ENCODE peak calls at places on chromosomes 16 and 17, in seven cellular contexts. M, T, V, G, W, Q and B are unnamed samples.

GRCh38 chr16:19130852-19131808 is 17.4 kb downstream of the ITPRIPL2 start:
- DNase-seq in M (no peak), T (no peak), V (no peak), G (no peak), W (no peak), Q (no peak), B (peak)

GRCh38 chr16:78170360-78170928 is 71.0 kb downstream of the WWOX start:
- DNase-seq in M (no peak), T (no peak), V (no peak), G (no peak), W (no peak), Q (no peak), B (no peak)

GRCh38 chr16:67279296-67280089 is at the start of gene PLEKHG4:
- DNase-seq in M (peak), T (peak), V (peak), G (no peak), W (no peak), Q (no peak), B (peak)

GRCh38 chr17:7445011-7445927 is at the start of gene CHRNB1:
- DNase-seq in M (peak), T (no peak), V (no peak), G (no peak), W (no peak), Q (no peak), B (peak)

GRCh38 chr17:65389426-65389825 is 172.0 kb downstream of the AXIN2 start:
- DNase-seq in M (no peak), T (no peak), V (no peak), G (no peak), W (no peak), Q (no peak), B (no peak)

GRCh38 chr16:10736926-10737625 is 6.6 kb upstream of the NUBP1 start:
- DNase-seq in M (peak), T (peak), V (peak), G (no peak), W (peak), Q (no peak), B (peak)

GRCh38 chr17:49000943-49001342 is 3.8 kb downstream of the IGF2BP1 start:
- DNase-seq in M (no peak), T (no peak), V (no peak), G (no peak), W (no peak), Q (no peak), B (no peak)

GRCh38 chr16:29290631-29291247 is 115.8 kb downstream of the NPIPB11 start:
- DNase-seq in M (no peak), T (peak), V (peak), G (peak), W (no peak), Q (peak), B (peak)

GRCh38 chr17:44928950-44929720 is 13.8 kb upstream of the GFAP start:
- DNase-seq in M (no peak), T (no peak), V (no peak), G (no peak), W (no peak), Q (no peak), B (no peak)

GRCh38 chr17:72946126-72946525 is 146.4 kb downstream of the SLC39A11 start:
- DNase-seq in M (no peak), T (no peak), V (no peak), G (no peak), W (no peak), Q (no peak), B (no peak)

GRCh38 chr17:45440161-45440859 is 7.6 kb upstream of the ARHGAP27 start:
- DNase-seq in M (no peak), T (peak), V (no peak), G (no peak), W (no peak), Q (no peak), B (no peak)

GRCh38 chr17:27239046-27239445 is 54.9 kb upstream of the WSB1 start:
- DNase-seq in M (no peak), T (no peak), V (no peak), G (no peak), W (no peak), Q (no peak), B (no peak)

GRCh38 chr16:14362774-14363371 is 267.2 kb downstream of the PARN start:
- DNase-seq in M (no peak), T (no peak), V (no peak), G (no peak), W (no peak), Q (no peak), B (no peak)

GRCh38 chr16:75298252-75298651 is 46.8 kb upstream of the BCAR1 start:
- DNase-seq in M (no peak), T (no peak), V (no peak), G (no peak), W (no peak), Q (no peak), B (no peak)

GRCh38 chr17:51486885-51487520 is 226.7 kb downstream of the UTP18 start:
- DNase-seq in M (no peak), T (no peak), V (no peak), G (no peak), W (no peak), Q (no peak), B (no peak)

GRCh38 chr17:47604268-47604927 is 45.3 kb upstream of the KPNB1 start:
- DNase-seq in M (no peak), T (no peak), V (no peak), G (no peak), W (no peak), Q (peak), B (no peak)

GRCh38 chr17:58339775-58340622 is 11.4 kb upstream of the TSPOAP1 start:
- DNase-seq in M (no peak), T (no peak), V (no peak), G (no peak), W (no peak), Q (no peak), B (no peak)

GRCh38 chr16:55552621-55553020 is 13.9 kb upstream of the CAPNS2 start:
- DNase-seq in M (no peak), T (peak), V (no peak), G (no peak), W (no peak), Q (no peak), B (peak)

GRCh38 chr16:16108759-16109158 is 114.5 kb downstream of the ABCC6 start:
- DNase-seq in M (no peak), T (no peak), V (no peak), G (no peak), W (no peak), Q (no peak), B (no peak)

GRCh38 chr16:31476305-31477219 is 4.6 kb downstream of the TGFB1I1 start:
- DNase-seq in M (peak), T (no peak), V (peak), G (no peak), W (no peak), Q (no peak), B (no peak)